ENCODE peak calls at places on chromosomes 7 and 10, in five cellular contexts. H is K562, R is HepG2, U is GM12878, B is H1. Q is an unnamed sample.

GRCh38 chr7:3141326-3141725 is 97.7 kb upstream of the CARD11 start:
- DNase-seq in H (no peak), R (no peak), U (no peak), B (no peak), Q (no peak)

GRCh38 chr10:1057106-1057657 is 997 bp downstream of the WDR37 start:
- DNase-seq in H (no peak), R (no peak), U (no peak), B (no peak), Q (no peak)

GRCh38 chr7:55538538-55538937 is 33.8 kb downstream of the VOPP1 start:
- DNase-seq in H (no peak), R (no peak), U (no peak), B (no peak), Q (no peak)

GRCh38 chr7:25786958-25787730 is 364.9 kb upstream of the NFE2L3 start:
- DNase-seq in H (no peak), R (no peak), U (no peak), B (no peak), Q (no peak)

GRCh38 chr10:22229756-22230330 is 12.0 kb upstream of the EBLN1 start:
- DNase-seq in H (no peak), R (no peak), U (no peak), B (no peak), Q (no peak)

GRCh38 chr7:35747611-35748010 is 52.7 kb upstream of the HERPUD2 start:
- DNase-seq in H (no peak), R (no peak), U (no peak), B (no peak), Q (no peak)

GRCh38 chr7:22865607-22865970 is 42.9 kb upstream of the TOMM7 start:
- DNase-seq in H (no peak), R (no peak), U (no peak), B (no peak), Q (no peak)

GRCh38 chr7:3754488-3755365 is 453.7 kb downstream of the SDK1 start:
- DNase-seq in H (no peak), R (no peak), U (no peak), B (no peak), Q (no peak)

GRCh38 chr10:78787095-78787494 is 281.7 kb upstream of the ZMIZ1 start:
- DNase-seq in H (no peak), R (no peak), U (no peak), B (no peak), Q (no peak)

GRCh38 chr7:112383671-112384417 is 66.4 kb upstream of the IFRD1 start:
- DNase-seq in H (no peak), R (no peak), U (no peak), B (no peak), Q (no peak)

GRCh38 chr10:58691528-58691927 is 178.9 kb downstream of the BICC1 start:
- DNase-seq in H (no peak), R (no peak), U (no peak), B (no peak), Q (no peak)

GRCh38 chr7:18290865-18291264 is 204.7 kb upstream of the HDAC9 start:
- DNase-seq in H (no peak), R (no peak), U (no peak), B (no peak), Q (no peak)

GRCh38 chr7:121081327-121081936 is 92.9 kb downstream of the CPED1 start:
- DNase-seq in H (peak), R (peak), U (peak), B (no peak), Q (peak)

GRCh38 chr10:5014936-5015335 is 11.3 kb upstream of the AKR1C2 start:
- DNase-seq in H (peak), R (peak), U (no peak), B (no peak), Q (no peak)

GRCh38 chr10:78828647-78829283 is 240.0 kb upstream of the ZMIZ1 start:
- DNase-seq in H (no peak), R (no peak), U (no peak), B (no peak), Q (no peak)

GRCh38 chr10:52379287-52379686 is 65.2 kb downstream of the DKK1 start:
- DNase-seq in H (no peak), R (no peak), U (no peak), B (no peak), Q (no peak)

GRCh38 chr10:35331894-35332640 is 4.2 kb upstream of the CCNY start:
- DNase-seq in H (no peak), R (peak), U (no peak), B (no peak), Q (peak)

GRCh38 chr10:35327770-35328403 is 8.4 kb upstream of the CCNY start:
- DNase-seq in H (no peak), R (no peak), U (no peak), B (no peak), Q (no peak)

GRCh38 chr10:35329520-35329919 is 6.8 kb upstream of the CCNY start:
- DNase-seq in H (no peak), R (no peak), U (no peak), B (no peak), Q (no peak)

GRCh38 chr10:35326466-35327235 is 9.7 kb upstream of the CCNY start:
- DNase-seq in H (no peak), R (no peak), U (no peak), B (no peak), Q (no peak)

GRCh38 chr10:35328404-35329037 is 7.8 kb upstream of the CCNY start:
- DNase-seq in H (no peak), R (no peak), U (no peak), B (no peak), Q (no peak)
- TF ChIP-seq SRF in H (no peak), R (no peak), U (no peak), B (no peak), Q (no peak)

GRCh38 chr7:100024020-100024619 is 8.7 kb downstream of the ZKSCAN1 start:
- DNase-seq in H (no peak), R (peak), U (no peak), B (no peak), Q (no peak)

GRCh38 chr7:100021297-100021696 is 5.9 kb downstream of the ZKSCAN1 start:
- DNase-seq in H (no peak), R (no peak), U (no peak), B (no peak), Q (no peak)

GRCh38 chr7:100019908-100020307 is 4.5 kb downstream of the ZKSCAN1 start:
- DNase-seq in H (no peak), R (no peak), U (no peak), B (no peak), Q (no peak)

GRCh38 chr7:100023526-100023925 is 8.1 kb downstream of the ZKSCAN1 start:
- DNase-seq in H (no peak), R (no peak), U (no peak), B (no peak), Q (no peak)

GRCh38 chr7:100022621-100023020 is 7.2 kb downstream of the ZKSCAN1 start:
- DNase-seq in H (no peak), R (peak), U (no peak), B (no peak), Q (no peak)
- TF ChIP-seq ZNF274 in H (no peak), R (no peak), U (no peak), B (no peak), Q (no peak)

GRCh38 chr10:103885617-103886016 is 30.2 kb upstream of the SH3PXD2A start:
- DNase-seq in H (no peak), R (no peak), U (no peak), B (no peak), Q (no peak)
- TF ChIP-seq SRF in H (no peak), R (no peak), U (no peak), B (no peak), Q (no peak)

GRCh38 chr7:139666501-139666900 is 111.3 kb downstream of the HIPK2 start:
- DNase-seq in H (no peak), R (no peak), U (no peak), B (no peak), Q (no peak)

GRCh38 chr7:139667377-139667776 is 110.4 kb downstream of the HIPK2 start:
- DNase-seq in H (no peak), R (no peak), U (no peak), B (no peak), Q (no peak)

GRCh38 chr7:139671967-139672366 is 105.8 kb downstream of the HIPK2 start:
- DNase-seq in H (no peak), R (no peak), U (no peak), B (no peak), Q (no peak)

GRCh38 chr7:139673230-139673629 is 104.6 kb downstream of the HIPK2 start:
- DNase-seq in H (no peak), R (no peak), U (peak), B (no peak), Q (no peak)

GRCh38 chr7:139669106-139670061 is 108.4 kb downstream of the HIPK2 start:
- DNase-seq in H (no peak), R (no peak), U (no peak), B (no peak), Q (no peak)
- TF ChIP-seq ZNF274 in H (no peak), R (no peak), U (no peak), B (no peak), Q (no peak)